ENCODE peak calls at places on chromosomes 7 and 10, in seven cellular contexts. W is GM23338, S is MM.1S, Y is HCT116, T is PC-3, I is GM23248, U is SK-N-SH. G is an unnamed sample. For H3K79me2, the result is how much of the 10 kb centered on the place peaks cover.

GRCh38 chr10:84293574-84294016 is 34.8 kb upstream of the CCSER2 start:
- DNase-seq in W (no peak), S (no peak), Y (no peak), T (no peak), I (no peak), U (peak), G (no peak)

GRCh38 chr10:89867964-89868363 is 166.6 kb downstream of the KIF20B start:
- DNase-seq in W (no peak), S (no peak), Y (peak), T (peak), I (no peak), U (no peak), G (peak)

GRCh38 chr7:156474241-156474743 is 166.3 kb upstream of the RNF32 start:
- DNase-seq in W (no peak), S (no peak), Y (no peak), T (peak), I (peak), U (no peak), G (peak)

GRCh38 chr7:136114966-136115762 is 138.0 kb upstream of the MTPN start:
- DNase-seq in W (peak), S (peak), Y (peak), T (peak), I (peak), U (peak), G (peak)

GRCh38 chr10:132136097-132136521 is 50.6 kb upstream of the DPYSL4 start:
- DNase-seq in W (no peak), S (no peak), Y (no peak), T (no peak), I (no peak), U (no peak), G (no peak)

GRCh38 chr7:151597541-151597940 is 77.8 kb upstream of the RHEB start:
- DNase-seq in W (no peak), S (no peak), Y (no peak), T (no peak), I (no peak), U (no peak), G (no peak)

GRCh38 chr10:22693371-22693784 is 21.0 kb downstream of the PIP4K2A start:
- DNase-seq in W (no peak), S (no peak), Y (no peak), T (peak), I (peak), U (no peak), G (no peak)

GRCh38 chr10:58360412-58361004 is 24.7 kb upstream of the TFAM start:
- DNase-seq in W (no peak), S (no peak), Y (no peak), T (peak), I (no peak), U (no peak), G (no peak)

GRCh38 chr10:110206988-110207804 is at the start of gene MXI1:
- DNase-seq in W (peak), S (peak), Y (peak), T (peak), I (peak), U (peak), G (peak)

GRCh38 chr7:101880536-101881443 is 63.4 kb downstream of the CUX1 start:
- DNase-seq in W (no peak), S (no peak), Y (no peak), T (peak), I (peak), U (no peak), G (no peak)

GRCh38 chr7:101879565-101879964 is 62.1 kb downstream of the CUX1 start:
- DNase-seq in W (no peak), S (no peak), Y (no peak), T (no peak), I (no peak), U (no peak), G (no peak)

GRCh38 chr7:101884671-101885596 is 67.5 kb downstream of the CUX1 start:
- DNase-seq in W (no peak), S (peak), Y (no peak), T (no peak), I (no peak), U (no peak), G (no peak)

GRCh38 chr7:101885597-101885955 is 68.2 kb downstream of the CUX1 start:
- DNase-seq in W (no peak), S (no peak), Y (no peak), T (no peak), I (no peak), U (no peak), G (no peak)

GRCh38 chr7:101882595-101883564 is 65.5 kb downstream of the CUX1 start:
- DNase-seq in W (peak), S (no peak), Y (peak), T (peak), I (peak), U (peak), G (peak)
- TF ChIP-seq EZH2phosphoT487 in W (no peak), S (no peak), Y (no peak), T (no peak), I (no peak), U (no peak), G (no peak)

DNA sequence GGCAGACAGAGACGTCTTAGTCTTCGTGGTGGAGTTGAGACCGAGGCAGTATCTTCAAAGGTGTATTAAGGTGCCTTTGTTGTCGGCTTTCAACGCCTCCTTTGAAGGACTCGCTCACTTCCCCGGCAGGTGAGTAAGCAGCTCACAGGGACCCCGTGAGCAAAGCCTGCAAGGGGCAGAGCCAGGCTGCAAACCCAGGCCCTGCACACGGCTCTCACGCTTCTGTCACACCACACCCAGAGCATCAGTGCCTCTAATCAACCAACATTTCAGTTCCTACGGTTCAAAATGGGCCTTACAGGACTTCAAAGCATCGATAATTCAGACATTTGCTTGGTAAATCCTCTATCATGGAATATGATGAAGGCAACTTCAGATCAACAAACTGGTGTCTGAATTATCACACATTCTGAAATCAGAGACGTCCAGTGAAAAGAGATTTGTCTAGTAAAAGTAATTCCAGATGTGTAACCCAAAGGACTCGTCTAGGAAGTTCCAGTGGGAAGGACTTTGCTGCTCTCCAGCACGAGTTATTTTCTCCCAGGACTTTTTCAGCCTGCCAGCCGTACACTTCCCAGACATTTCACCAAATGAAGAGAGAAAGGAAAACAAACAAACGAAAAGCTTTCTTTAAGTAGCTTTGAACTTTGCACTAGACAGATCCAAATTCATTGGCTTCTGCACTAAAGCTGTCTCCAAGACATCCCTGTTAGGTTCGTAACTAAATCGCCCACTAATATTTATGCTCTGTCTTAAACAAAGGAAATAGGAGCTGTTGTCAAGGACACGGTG is 64.6 kb upstream of the INSIG1 start:
- DNase-seq in W (no peak), S (no peak), Y (no peak), T (no peak), I (peak), U (no peak), G (no peak)
- H3K79me2 ChIP-seq in W (under half), S (under half), Y (under half), T (under half), I (under half), U (under half), G (under half)

DNA sequence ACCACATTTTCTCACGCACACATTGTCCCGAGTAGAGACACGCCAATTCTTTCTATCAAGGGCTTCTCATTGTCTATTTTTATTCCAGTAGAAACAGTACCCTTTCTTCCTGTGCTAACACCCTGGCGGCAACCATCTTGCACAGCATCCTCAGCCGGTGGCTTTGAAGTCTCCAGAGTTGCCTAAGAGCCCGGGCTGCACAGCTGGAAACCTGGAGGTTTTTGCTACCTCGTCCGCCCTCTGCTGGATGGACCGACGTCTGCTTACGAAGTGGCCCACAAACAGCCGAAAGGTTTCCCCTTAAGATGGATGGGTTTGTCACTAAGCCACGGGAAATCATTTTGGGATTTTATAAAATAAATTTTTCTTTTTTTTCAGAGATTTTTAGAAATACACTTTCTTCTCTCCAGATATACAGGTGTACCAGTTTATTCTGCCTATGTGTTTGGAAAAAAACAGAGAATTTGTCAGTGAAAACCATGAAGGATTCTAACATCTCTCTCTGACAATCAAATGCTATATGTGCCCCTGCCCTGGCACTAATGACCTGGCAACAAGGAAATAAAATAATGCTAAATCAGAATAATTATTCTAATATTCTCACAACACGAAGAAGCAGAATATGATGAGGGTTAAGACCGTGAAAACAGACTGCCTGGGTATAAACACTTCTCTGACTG is 81.8 kb upstream of the FAM204A start:
- DNase-seq in W (peak), S (peak), Y (peak), T (peak), I (peak), U (peak), G (peak)
- H2AFZ ChIP-seq in W (peak), S (no peak), Y (peak), T (no peak), I (peak), U (no peak), G (no peak)

GRCh38 chr10:123136221-123136805 is 543 bp downstream of the HMX3 start:
- DNase-seq in W (peak), S (no peak), Y (no peak), T (no peak), I (no peak), U (no peak), G (no peak)
- TF ChIP-seq EZH2phosphoT487 in W (peak), S (no peak), Y (no peak), T (no peak), I (no peak), U (peak), G (no peak)

GRCh38 chr10:79266543-79267312 is 80.5 kb upstream of the PPIF start:
- DNase-seq in W (no peak), S (no peak), Y (no peak), T (peak), I (peak), U (no peak), G (peak)
- H3K79me2 ChIP-seq in W (under half), S (half or more), Y (under half), T (under half), I (half or more), U (half or more), G (half or more)

DNA sequence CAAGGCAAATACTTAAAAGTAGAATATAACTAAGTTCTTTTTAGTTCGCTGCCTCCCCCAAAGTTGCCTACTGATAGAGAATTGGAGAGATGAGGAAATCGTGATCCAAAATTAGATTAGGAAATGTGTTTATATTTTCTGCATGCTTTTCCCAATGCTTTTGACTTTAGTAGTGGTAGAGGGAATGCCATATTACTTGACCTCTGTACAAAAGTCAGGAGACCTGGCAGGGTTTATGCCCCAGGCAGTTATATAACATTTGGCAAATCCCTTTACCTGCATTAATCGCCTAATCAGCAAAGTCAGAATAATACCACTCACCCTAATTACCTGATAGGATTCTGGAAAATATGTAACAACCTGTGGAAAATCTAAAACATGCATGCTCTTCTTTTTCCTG is 142.9 kb downstream of the ANKRD30A start:
- DNase-seq in W (no peak), S (no peak), Y (no peak), T (no peak), I (no peak), U (no peak), G (no peak)
- H2AFZ ChIP-seq in W (no peak), S (no peak), Y (no peak), T (no peak), I (no peak), U (no peak), G (no peak)

GRCh38 chr7:130723784-130724183 is 10.2 kb downstream of the KLF14 start:
- DNase-seq in W (peak), S (no peak), Y (no peak), T (no peak), I (no peak), U (no peak), G (no peak)

GRCh38 chr7:130719550-130719949 is 14.5 kb downstream of the KLF14 start:
- DNase-seq in W (no peak), S (no peak), Y (no peak), T (no peak), I (no peak), U (no peak), G (no peak)

DNA sequence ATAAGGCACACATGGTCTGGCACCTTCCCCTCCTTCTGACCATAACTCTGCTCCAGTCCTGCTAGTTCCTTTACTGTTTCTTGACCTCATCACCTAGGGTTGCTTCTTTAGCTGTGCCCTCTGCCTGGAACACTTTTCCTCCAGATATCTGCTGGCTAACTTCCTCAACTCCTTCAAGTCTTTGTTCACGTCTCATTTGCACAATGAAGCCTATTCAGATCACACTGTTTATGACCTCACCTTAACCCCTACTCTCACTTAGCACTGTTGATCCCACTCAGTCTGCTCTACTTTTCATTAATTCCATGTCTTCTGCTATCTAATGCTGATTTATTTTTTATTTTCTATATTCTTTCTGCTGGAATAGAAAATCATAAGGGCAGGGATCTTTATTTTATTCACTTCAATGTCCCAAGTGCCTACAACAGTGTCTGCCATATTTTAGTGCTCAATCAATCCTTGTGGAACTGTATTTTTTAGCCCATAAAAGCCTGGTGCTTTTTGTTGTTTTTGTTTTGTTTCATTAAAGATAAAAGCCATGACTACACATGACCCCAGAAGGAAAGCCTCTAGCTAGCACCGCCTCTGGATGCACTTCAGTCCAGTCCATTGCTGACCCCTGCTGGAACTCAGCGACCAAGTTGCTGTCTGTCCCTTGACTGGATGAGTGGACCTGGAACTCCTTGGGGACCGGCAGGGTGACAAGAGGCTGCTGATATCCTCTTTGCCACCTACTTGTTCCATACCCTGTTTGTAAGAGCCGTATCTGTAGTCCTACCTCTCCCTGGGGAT is 12.3 kb downstream of the KLF14 start:
- DNase-seq in W (peak), S (peak), Y (peak), T (peak), I (peak), U (peak), G (peak)
- TF ChIP-seq EZH2phosphoT487 in W (no peak), S (no peak), Y (no peak), T (no peak), I (no peak), U (no peak), G (no peak)

DNA sequence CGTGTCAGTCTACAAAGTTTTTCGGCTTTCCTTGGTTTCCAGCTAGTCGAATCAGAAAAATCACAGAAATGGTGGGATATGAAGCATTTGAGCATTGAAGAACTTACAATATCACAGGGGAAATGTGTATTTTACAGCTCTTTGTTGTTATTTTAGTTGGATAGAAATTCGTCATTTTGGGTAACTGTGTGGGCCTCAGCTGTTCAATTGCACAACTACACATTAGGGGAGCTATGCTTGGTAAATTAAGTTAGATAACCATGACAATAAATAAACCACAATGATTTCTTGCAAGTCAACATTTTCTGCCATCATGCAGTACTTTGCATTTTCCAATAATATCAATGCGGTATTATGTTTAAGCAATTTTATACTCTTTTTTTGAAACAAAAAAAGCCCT is 80.4 kb upstream of the ANK3 start:
- DNase-seq in W (no peak), S (no peak), Y (no peak), T (no peak), I (no peak), U (no peak), G (no peak)
- H3K79me2 ChIP-seq in W (under half), S (under half), Y (under half), T (under half), I (under half), U (under half), G (under half)